ENCODE peak calls at places on chromosomes 3 and 15, in eight cellular contexts. X, A, Z, W, M, H, P and S are unnamed samples.

GRCh38 chr15:78808550-78808949 is 2.7 kb downstream of the ADAMTS7 start:
- DNase-seq in W (no peak), H (peak; percentile 55), P (no peak), A (no peak), Z (no peak), X (no peak), M (no peak), S (peak; percentile 30)

GRCh38 chr3:185552358-185552877 is at the start of gene LIPH:
- DNase-seq in A (no peak), P (no peak), Z (peak; percentile 26), W (peak; percentile 62), M (no peak), H (peak; percentile 46), X (peak; percentile 36), S (peak; percentile 78)

GRCh38 chr3:172221550-172221949 is 182.2 kb downstream of the FNDC3B start:
- DNase-seq in M (no peak), A (no peak), Z (no peak), X (peak; percentile 74), P (no peak), W (no peak), H (no peak), S (peak; percentile 82)

GRCh38 chr15:45714501-45715488 is 80.0 kb downstream of the SQOR start:
- DNase-seq in M (peak; percentile 63), Z (peak; percentile 40), H (peak; percentile 51), W (peak; percentile 20), P (peak; percentile 71), A (peak; percentile 46), X (peak; percentile 49), S (peak; percentile 46)

GRCh38 chr3:108322352-108322751 is 26.0 kb downstream of the HHLA2 start:
- DNase-seq in P (no peak), A (no peak), H (no peak), W (no peak), Z (peak; percentile 40), X (no peak), M (no peak), S (no peak)

GRCh38 chr3:182795383-182795782 is 2.1 kb downstream of the ATP11B start:
- DNase-seq in Z (peak; percentile 40), H (peak; percentile 12), W (no peak), A (no peak), P (no peak), X (no peak), M (no peak), S (peak; percentile 36)

GRCh38 chr3:16869606-16870005 is 15.1 kb upstream of the PLCL2 start:
- DNase-seq in P (no peak), W (no peak), Z (no peak), H (no peak), X (no peak), A (no peak), M (no peak), S (no peak)

GRCh38 chr3:194205675-194206133 is 69.8 kb downstream of the HES1 start:
- DNase-seq in W (peak; percentile 80), P (no peak), M (no peak), H (no peak), X (no peak), Z (peak; percentile 16), A (no peak), S (no peak)

GRCh38 chr3:192091831-192092230 is 630.9 kb downstream of the PYDC2 start:
- DNase-seq in M (no peak), H (no peak), A (no peak), P (no peak), X (no peak), W (no peak), Z (no peak), S (no peak)